ENCODE peak calls at places on chromosome 10, in six cellular contexts. X, Y, L, V, O and I are unnamed samples.

GRCh38 chr10:59678884-59679301 is 30.8 kb downstream of the SLC16A9 start:
- DNase-seq in X (no peak), Y (peak), L (peak), V (no peak), O (no peak), I (peak)

GRCh38 chr10:43731486-43731885 is 82.8 kb upstream of the ZNF32 start:
- DNase-seq in X (no peak), Y (no peak), L (no peak), V (no peak), O (no peak), I (no peak)

GRCh38 chr10:79192677-79193003 is 123.9 kb downstream of the ZMIZ1 start:
- DNase-seq in X (no peak), Y (no peak), L (peak), V (no peak), O (no peak), I (no peak)

GRCh38 chr10:16999665-17000451 is 129.8 kb downstream of the CUBN start:
- DNase-seq in X (no peak), Y (no peak), L (peak), V (peak), O (peak), I (no peak)

GRCh38 chr10:73218466-73219191 is 28.4 kb downstream of the DNAJC9 start:
- DNase-seq in X (peak), Y (no peak), L (peak), V (no peak), O (no peak), I (peak)

GRCh38 chr10:79079490-79080355 is 11.0 kb downstream of the ZMIZ1 start:
- DNase-seq in X (no peak), Y (peak), L (peak), V (no peak), O (no peak), I (no peak)

GRCh38 chr10:86665218-86665607 is 3.1 kb upstream of the LDB3 start:
- DNase-seq in X (no peak), Y (no peak), L (no peak), V (no peak), O (no peak), I (no peak)

GRCh38 chr10:118163227-118163626 is 116.5 kb upstream of the RAB11FIP2 start:
- DNase-seq in X (no peak), Y (no peak), L (peak), V (no peak), O (no peak), I (no peak)

GRCh38 chr10:118564652-118565051 is 30.8 kb downstream of the PRLHR start:
- DNase-seq in X (peak), Y (no peak), L (peak), V (no peak), O (no peak), I (no peak)

GRCh38 chr10:84201682-84202081 is 7.3 kb downstream of the CDHR1 start:
- DNase-seq in X (no peak), Y (no peak), L (no peak), V (no peak), O (no peak), I (no peak)

DNA sequence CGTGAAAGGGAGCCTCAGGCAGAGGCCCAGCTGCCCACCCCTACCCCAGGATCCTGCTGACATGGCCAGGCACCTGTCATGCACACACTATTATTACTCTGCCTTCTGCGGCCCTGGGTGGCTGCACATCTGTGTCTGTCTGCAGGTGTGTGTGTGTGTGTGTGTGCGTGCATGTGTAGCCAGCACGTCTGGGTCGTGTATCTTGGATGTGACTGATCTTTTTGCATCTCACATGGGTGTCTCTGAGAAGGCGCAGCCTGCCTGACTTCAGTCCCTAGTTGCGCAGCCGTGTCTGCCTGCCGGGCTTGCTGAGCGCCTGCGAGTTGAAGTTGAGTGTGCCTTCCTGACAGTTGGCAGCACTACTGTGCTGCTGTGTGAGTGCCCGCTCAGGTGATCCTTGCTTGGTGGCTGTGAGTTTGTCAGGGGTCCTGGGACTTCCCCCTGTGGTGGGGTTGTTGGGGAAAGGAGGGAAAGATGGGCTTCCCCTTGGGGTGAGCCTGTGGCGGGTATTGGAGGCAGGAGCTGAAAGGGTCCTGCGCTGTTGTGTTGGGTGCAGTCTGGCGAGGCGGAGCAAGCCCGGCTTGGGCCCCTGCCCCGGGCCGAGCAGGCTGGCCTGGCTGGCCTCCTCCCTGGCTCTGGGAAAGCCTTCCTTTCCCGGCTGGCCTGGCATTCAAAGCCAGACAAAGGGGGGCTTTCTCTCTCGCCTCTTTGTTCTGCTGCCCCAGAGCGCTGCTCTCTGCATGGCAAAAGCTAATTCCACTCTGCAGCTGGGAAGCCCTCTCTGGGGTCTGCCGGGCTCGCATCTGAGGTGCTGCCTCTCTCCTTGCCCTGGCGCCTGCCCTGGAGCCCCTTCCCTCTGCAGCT is 4.8 kb downstream of the TRIM8 start:
- DNase-seq in X (peak), Y (no peak), L (peak), V (no peak), O (no peak), I (peak)
- H3K4me3 ChIP-seq in X (peak), Y (peak), L (peak), V (peak), O (peak), I (peak)

GRCh38 chr10:101228682-101229274 is 485 bp downstream of the LBX1 start:
- DNase-seq in X (peak), Y (no peak), L (peak), V (no peak), O (no peak), I (no peak)
- H3K4me3 ChIP-seq in X (no peak), Y (peak), L (no peak), V (no peak), O (no peak), I (no peak)

GRCh38 chr10:3422282-3422681 is 249.7 kb upstream of the PITRM1 start:
- DNase-seq in X (no peak), Y (no peak), L (no peak), V (no peak), O (no peak), I (no peak)

GRCh38 chr10:3423411-3423810 is 250.8 kb upstream of the PITRM1 start:
- DNase-seq in X (no peak), Y (no peak), L (no peak), V (no peak), O (no peak), I (no peak)

GRCh38 chr10:3425261-3425660 is 252.7 kb upstream of the PITRM1 start:
- DNase-seq in X (no peak), Y (no peak), L (peak), V (no peak), O (no peak), I (no peak)

GRCh38 chr10:3425713-3426112 is 253.1 kb upstream of the PITRM1 start:
- DNase-seq in X (no peak), Y (no peak), L (no peak), V (no peak), O (no peak), I (no peak)

DNA sequence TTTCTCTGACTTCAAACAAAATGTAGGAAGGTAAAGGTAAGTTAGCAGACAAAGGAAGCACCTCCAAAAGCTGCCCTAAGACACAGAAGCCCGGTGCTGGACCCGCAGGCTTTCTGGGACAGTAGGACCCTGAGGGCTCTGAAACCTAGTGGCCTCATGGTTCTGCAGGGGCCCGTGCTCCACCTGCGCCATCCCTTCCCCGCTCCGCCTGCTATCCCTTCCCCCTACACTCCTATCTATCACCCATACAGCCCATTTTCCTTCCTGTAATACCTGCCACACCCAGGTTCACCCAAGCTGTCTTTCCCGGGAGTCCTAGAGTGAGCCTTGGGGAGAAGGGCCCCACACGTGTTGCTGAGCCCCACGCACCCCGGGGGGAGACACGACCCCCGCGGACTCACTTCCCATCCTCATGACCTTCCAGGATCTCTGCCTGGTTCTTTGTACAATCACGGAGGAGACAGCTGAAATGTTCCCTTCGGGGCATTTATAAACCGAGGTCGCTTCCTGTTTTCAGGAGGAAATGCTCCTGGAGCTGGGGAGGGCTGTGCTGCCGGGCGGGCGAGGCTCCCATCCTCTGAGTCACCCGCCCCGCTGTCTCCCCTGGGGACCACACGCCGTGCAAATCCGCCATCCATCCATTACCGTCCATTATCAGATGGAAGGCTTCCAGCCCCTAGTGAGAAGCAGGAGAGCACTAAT is 251.7 kb upstream of the PITRM1 start:
- DNase-seq in X (no peak), Y (no peak), L (no peak), V (no peak), O (no peak), I (no peak)
- H3K4me3 ChIP-seq in X (no peak), Y (no peak), L (no peak), V (no peak), O (no peak), I (no peak)

DNA sequence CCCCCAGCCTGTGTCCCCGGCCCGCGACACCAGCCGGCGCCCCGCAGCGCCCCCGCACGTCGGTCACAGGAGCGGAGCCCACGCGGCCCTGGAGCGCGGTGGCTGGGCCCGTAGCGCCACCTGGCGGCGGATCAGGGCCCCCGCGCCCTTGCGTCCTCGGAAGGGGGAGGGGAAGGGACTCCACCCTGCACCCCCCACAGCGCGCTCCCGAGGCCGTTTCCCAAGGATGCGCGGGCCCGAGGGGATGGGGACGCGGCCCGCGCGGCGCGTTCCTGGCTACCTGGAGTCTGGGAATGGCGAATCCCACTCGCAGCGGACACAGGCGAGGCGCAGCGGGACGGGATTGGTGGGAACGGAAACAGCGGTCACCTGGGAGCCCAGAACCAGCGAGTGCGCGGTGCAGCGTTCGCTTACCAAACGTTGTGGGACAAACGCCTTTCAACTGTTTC is 23.8 kb upstream of the MKI67 start:
- DNase-seq in X (peak), Y (peak), L (peak), V (peak), O (peak), I (peak)
- H3K4me3 ChIP-seq in X (peak), Y (peak), L (peak), V (peak), O (peak), I (peak)